ENCODE peak calls at places on chromosomes 12 and 14, in ten cellular contexts. A is kidney tubule cell, F is ELR, L is fibroblast of the aortic adventitia, B is Daoy, U is NCI-H2081, E is stromal cell of bone marrow, V is myocyte, C is HL-60, N is AG20443. T is an unnamed sample.

GRCh38 chr14:77489051-77489450 is 9.6 kb downstream of the ISM2 start:
- DNase-seq in A (no peak), F (no peak), L (no peak), B (no peak), U (no peak), E (no peak), V (no peak), C (no peak), N (no peak), T (no peak)

GRCh38 chr12:47778842-47779241 is 5.8 kb downstream of the SLC48A1 start:
- DNase-seq in A (no peak), F (no peak), L (no peak), B (no peak), U (no peak), E (no peak), V (no peak), C (no peak), N (no peak), T (no peak)

GRCh38 chr14:74905595-74906142 is 17.4 kb downstream of the RPS6KL1 start:
- DNase-seq in A (peak), F (peak), L (peak), B (peak), U (peak), E (no peak), V (peak), C (peak), N (peak), T (peak)

GRCh38 chr12:39935839-39936238 is 170.0 kb downstream of the SLC2A13 start:
- DNase-seq in A (no peak), F (no peak), L (no peak), B (no peak), U (no peak), E (no peak), V (no peak), C (no peak), N (no peak), T (no peak)

GRCh38 chr14:66401447-66402095 is 84.6 kb upstream of the CCDC196 start:
- DNase-seq in A (peak), F (peak), L (peak), B (no peak), U (peak), E (no peak), V (peak), C (no peak), N (no peak), T (peak)

GRCh38 chr12:113392988-113393579 is 10.6 kb downstream of the SDS start:
- DNase-seq in A (peak), F (peak), L (peak), B (no peak), U (no peak), E (no peak), V (no peak), C (no peak), N (no peak), T (no peak)

GRCh38 chr12:105843989-105844768 is 294.6 kb downstream of the NUAK1 start:
- DNase-seq in A (no peak), F (no peak), L (no peak), B (no peak), U (no peak), E (no peak), V (peak), C (no peak), N (peak), T (no peak)

GRCh38 chr14:75497191-75497590 is 25.1 kb upstream of the BATF start:
- DNase-seq in A (no peak), F (no peak), L (no peak), B (no peak), U (no peak), E (no peak), V (no peak), C (peak), N (no peak), T (no peak)

GRCh38 chr12:115885040-115885439 is 392.5 kb downstream of the MED13L start:
- DNase-seq in A (no peak), F (no peak), L (no peak), B (no peak), U (no peak), E (no peak), V (no peak), C (no peak), N (no peak), T (peak)

GRCh38 chr12:116629451-116629850 is 70.3 kb downstream of the MAP1LC3B2 start:
- DNase-seq in A (no peak), F (no peak), L (peak), B (no peak), U (no peak), E (peak), V (no peak), C (no peak), N (no peak), T (no peak)

GRCh38 chr12:94750891-94751290 is 100.5 kb upstream of the TMCC3 start:
- DNase-seq in A (no peak), F (no peak), L (no peak), B (no peak), U (no peak), E (no peak), V (no peak), C (no peak), N (no peak), T (no peak)

GRCh38 chr12:12336049-12336411 is 14.0 kb downstream of the MANSC1 start:
- DNase-seq in A (no peak), F (peak), L (no peak), B (peak), U (no peak), E (no peak), V (no peak), C (no peak), N (no peak), T (no peak)

GRCh38 chr14:39762576-39763401 is 330.6 kb upstream of the FBXO33 start:
- DNase-seq in A (no peak), F (no peak), L (no peak), B (no peak), U (no peak), E (no peak), V (no peak), C (no peak), N (no peak), T (no peak)

GRCh38 chr14:22811752-22812151 is 3.5 kb downstream of the SLC7A7 start:
- DNase-seq in A (no peak), F (no peak), L (peak), B (no peak), U (no peak), E (no peak), V (no peak), C (no peak), N (no peak), T (no peak)

GRCh38 chr12:107134558-107134957 is 41.2 kb upstream of the CRY1 start:
- DNase-seq in A (peak), F (peak), L (no peak), B (peak), U (peak), E (no peak), V (peak), C (peak), N (no peak), T (peak)

GRCh38 chr14:22471545-22472121 is 117.4 kb downstream of the DAD1 start:
- DNase-seq in A (peak), F (peak), L (no peak), B (peak), U (no peak), E (no peak), V (peak), C (peak), N (no peak), T (peak)

GRCh38 chr12:109482894-109483293 is 5.5 kb downstream of the UBE3B start:
- DNase-seq in A (no peak), F (no peak), L (no peak), B (no peak), U (no peak), E (no peak), V (no peak), C (no peak), N (no peak), T (peak)

GRCh38 chr12:12376636-12377448 is 20.0 kb downstream of the BORCS5 start:
- DNase-seq in A (peak), F (peak), L (peak), B (peak), U (peak), E (peak), V (peak), C (peak), N (peak), T (peak)

GRCh38 chr14:82710257-82710841 is 1176.7 kb upstream of the SEL1L start:
- DNase-seq in A (peak), F (peak), L (peak), B (peak), U (peak), E (peak), V (peak), C (peak), N (peak), T (peak)

GRCh38 chr14:94761348-94761998 is 8.4 kb downstream of the GSC start:
- DNase-seq in A (no peak), F (no peak), L (no peak), B (no peak), U (no peak), E (no peak), V (peak), C (no peak), N (no peak), T (no peak)

GRCh38 chr14:101372494-101372813 is 188.8 kb upstream of the DIO3 start:
- DNase-seq in A (no peak), F (no peak), L (no peak), B (no peak), U (no peak), E (no peak), V (no peak), C (no peak), N (peak), T (no peak)

GRCh38 chr12:53122961-53123468 is 19.7 kb downstream of the SOAT2 start:
- DNase-seq in A (peak), F (peak), L (no peak), B (peak), U (no peak), E (no peak), V (no peak), C (no peak), N (no peak), T (no peak)

GRCh38 chr12:86044396-86044795 is 170.3 kb downstream of the NTS start:
- DNase-seq in A (no peak), F (no peak), L (no peak), B (no peak), U (no peak), E (no peak), V (no peak), C (no peak), N (no peak), T (no peak)

GRCh38 chr14:104598461-104599273 is 5.9 kb downstream of the TMEM179 start:
- DNase-seq in A (no peak), F (no peak), L (no peak), B (no peak), U (no peak), E (no peak), V (peak), C (no peak), N (no peak), T (no peak)

GRCh38 chr12:124233846-124234620 is 60.9 kb upstream of the RFLNA start:
- DNase-seq in A (peak), F (peak), L (peak), B (peak), U (no peak), E (no peak), V (peak), C (peak), N (no peak), T (no peak)

GRCh38 chr12:6647083-6647604 is at the start of gene ACRBP:
- DNase-seq in A (peak), F (no peak), L (peak), B (peak), U (peak), E (peak), V (no peak), C (peak), N (peak), T (no peak)

GRCh38 chr14:89401783-89402182 is 15.2 kb downstream of the FOXN3 start:
- DNase-seq in A (no peak), F (no peak), L (no peak), B (no peak), U (peak), E (no peak), V (no peak), C (no peak), N (no peak), T (no peak)

GRCh38 chr12:124032265-124032886 is 59.4 kb downstream of the ZNF664 start:
- DNase-seq in A (peak), F (peak), L (peak), B (peak), U (peak), E (peak), V (peak), C (peak), N (peak), T (peak)

GRCh38 chr12:47236109-47236714 is 156.5 kb upstream of the AMIGO2 start:
- DNase-seq in A (peak), F (peak), L (peak), B (peak), U (no peak), E (peak), V (peak), C (no peak), N (peak), T (peak)

GRCh38 chr12:57092529-57092862 is 3.6 kb downstream of the NAB2 start:
- DNase-seq in A (no peak), F (no peak), L (no peak), B (no peak), U (no peak), E (no peak), V (no peak), C (no peak), N (no peak), T (no peak)

GRCh38 chr14:72982146-72982708 is 44.7 kb downstream of the ZFYVE1 start:
- DNase-seq in A (no peak), F (no peak), L (no peak), B (no peak), U (no peak), E (no peak), V (no peak), C (no peak), N (no peak), T (no peak)

T was measured in PC-3.